ENCODE peak calls at places on chromosomes 4 and X, in six cellular contexts. U, L, F, G, W and I are unnamed samples.

GRCh38 chrX:46710425-46710824 is 48.5 kb downstream of the SLC9A7 start:
- DNase-seq in U (no peak), L (no peak), F (no peak), G (no peak), W (no peak), I (no peak)

GRCh38 chr4:4901877-4902276 is 42.4 kb downstream of the MSX1 start:
- DNase-seq in U (no peak), L (no peak), F (no peak), G (no peak), W (no peak), I (no peak)

GRCh38 chrX:97691901-97692455 is 808.3 kb downstream of the RPA4 start:
- DNase-seq in U (no peak), L (no peak), F (no peak), G (no peak), W (no peak), I (no peak)

GRCh38 chr4:153651961-153652784 is 31.9 kb upstream of the TLR2 start:
- DNase-seq in U (no peak), L (no peak), F (no peak), G (no peak), W (no peak), I (peak; percentile 10)

GRCh38 chr4:119087656-119088055 is 48.0 kb upstream of the MYOZ2 start:
- DNase-seq in U (no peak), L (no peak), F (no peak), G (no peak), W (no peak), I (no peak)

GRCh38 chr4:146945556-146946374 is at the start of gene TTC29:
- DNase-seq in U (peak; percentile 99), L (peak; percentile 70), F (peak; percentile 91), G (peak; percentile 81), W (peak; percentile 82), I (peak; percentile 87)

GRCh38 chrX:25524150-25524549 is 508.4 kb upstream of the ARX start:
- DNase-seq in U (no peak), L (no peak), F (no peak), G (no peak), W (no peak), I (no peak)

GRCh38 chr4:18840499-18840898 is 818.9 kb upstream of the LCORL start:
- DNase-seq in U (no peak), L (no peak), F (no peak), G (no peak), W (no peak), I (no peak)

GRCh38 chr4:62898115-62898514 is 1511.1 kb downstream of the TECRL start:
- DNase-seq in U (no peak), L (no peak), F (no peak), G (no peak), W (no peak), I (no peak)

GRCh38 chr4:140256335-140256734 is 102.4 kb upstream of the MAML3 start:
- DNase-seq in U (no peak), L (no peak), F (peak; percentile 21), G (no peak), W (no peak), I (no peak)

GRCh38 chr4:139887962-139888735 is 222.5 kb downstream of the MGST2 start:
- DNase-seq in U (no peak), L (no peak), F (peak; percentile 16), G (no peak), W (no peak), I (no peak)

GRCh38 chrX:13000311-13000811 is 25.5 kb downstream of the TMSB4X start:
- DNase-seq in U (no peak), L (no peak), F (no peak), G (peak; percentile 10), W (peak; percentile 19), I (no peak)

GRCh38 chrX:43693602-43694406 is 37.7 kb downstream of the MAOA start:
- DNase-seq in U (no peak), L (no peak), F (no peak), G (no peak), W (no peak), I (no peak)

GRCh38 chrX:56974408-56974807 is 20.9 kb downstream of the SPIN3 start:
- DNase-seq in U (no peak), L (no peak), F (no peak), G (no peak), W (no peak), I (no peak)

GRCh38 chr4:133154725-133155124 is 5.6 kb downstream of the PCDH10 start:
- DNase-seq in U (peak; percentile 22), L (peak; percentile 72), F (no peak), G (peak; percentile 8), W (no peak), I (peak; percentile 64)

GRCh38 chrX:72169008-72169728 is 12.4 kb upstream of the PIN4 start:
- DNase-seq in U (no peak), L (no peak), F (no peak), G (no peak), W (no peak), I (no peak)

GRCh38 chr4:173414456-173414855 is 15.5 kb upstream of the SCRG1 start:
- DNase-seq in U (no peak), L (no peak), F (no peak), G (no peak), W (no peak), I (no peak)

GRCh38 chrX:20743054-20743453 is 476.3 kb upstream of the RPS6KA3 start:
- DNase-seq in U (no peak), L (no peak), F (no peak), G (no peak), W (no peak), I (no peak)

GRCh38 chr4:115664285-115664684 is 550.9 kb upstream of the NDST4 start:
- DNase-seq in U (no peak), L (no peak), F (no peak), G (no peak), W (no peak), I (no peak)

GRCh38 chr4:7698586-7698985 is 241.1 kb downstream of the AFAP1 start:
- DNase-seq in U (peak; percentile 32), L (no peak), F (no peak), G (no peak), W (no peak), I (no peak)

GRCh38 chr4:145660064-145660463 is 19.9 kb upstream of the C4orf51 start:
- DNase-seq in U (no peak), L (no peak), F (no peak), G (no peak), W (no peak), I (no peak)

GRCh38 chrX:70979136-70979762 is 48.4 kb upstream of the SLC7A3 start:
- DNase-seq in U (no peak), L (no peak), F (no peak), G (no peak), W (no peak), I (no peak)

GRCh38 chrX:16143968-16144367 is 20.6 kb downstream of the GRPR start:
- DNase-seq in U (no peak), L (no peak), F (no peak), G (no peak), W (no peak), I (no peak)

GRCh38 chr4:117588771-117589170 is 445.5 kb upstream of the NDST3 start:
- DNase-seq in U (no peak), L (no peak), F (no peak), G (no peak), W (no peak), I (no peak)

GRCh38 chr4:76203541-76203940 is 10.1 kb downstream of the SCARB2 start:
- DNase-seq in U (no peak), L (no peak), F (no peak), G (no peak), W (no peak), I (no peak)

GRCh38 chrX:129998006-129998405 is 15.6 kb downstream of the BCORL1 start:
- DNase-seq in U (no peak), L (no peak), F (no peak), G (no peak), W (no peak), I (no peak)

GRCh38 chr4:42750831-42751230 is 93.9 kb upstream of the ATP8A1 start:
- DNase-seq in U (no peak), L (no peak), F (no peak), G (no peak), W (no peak), I (no peak)

GRCh38 chr4:17762705-17763104 is 18.7 kb downstream of the FAM184B start:
- DNase-seq in U (no peak), L (no peak), F (no peak), G (no peak), W (no peak), I (no peak)